ENCODE peak calls at places on chromosomes 16 and 17, in four cellular contexts. A is omental fat pad, R is skeletal muscle cell, G is neural progenitor cell. X is an unnamed sample.
A peak's percentile ranks its signal among the peaks of the same experiment; 100 is the strongest.

GRCh38 chr16:10776280-10776679 is 32.6 kb downstream of the NUBP1 start:
- DNase-seq in A (no peak), R (no peak), G (no peak), X (no peak)

GRCh38 chr17:57256708-57257112 is 387 bp downstream of the MSI2 start:
- DNase-seq in A (no peak), R (no peak), G (peak; percentile 52), X (no peak)

GRCh38 chr17:49703557-49704277 is 4.0 kb downstream of the SLC35B1 start:
- DNase-seq in A (no peak), R (no peak), G (peak; percentile 79), X (no peak)

GRCh38 chr16:87681990-87682570 is 79.8 kb downstream of the JPH3 start:
- DNase-seq in A (no peak), R (peak; percentile 36), G (peak; percentile 33), X (no peak)

GRCh38 chr16:10256855-10257641 is 74.8 kb upstream of the GRIN2A start:
- DNase-seq in A (no peak), R (peak; percentile 2), G (peak; percentile 72), X (no peak)

GRCh38 chr16:66028505-66029216 is 337.8 kb upstream of the CDH5 start:
- DNase-seq in A (no peak), R (peak; percentile 60), G (no peak), X (no peak)

GRCh38 chr17:65495255-65496060 is 66.0 kb downstream of the AXIN2 start:
- DNase-seq in A (no peak), R (no peak), G (peak; percentile 88), X (no peak)

GRCh38 chr17:67244621-67245072 is 349 bp downstream of the HELZ start:
- DNase-seq in A (no peak), R (no peak), G (no peak), X (no peak)

GRCh38 chr17:1188812-1189211 is 9.0 kb upstream of the ABR start:
- DNase-seq in A (peak; percentile 69), R (no peak), G (no peak), X (peak; percentile 83)

GRCh38 chr16:31344712-31345111 is 10.3 kb upstream of the ITGAX start:
- DNase-seq in A (no peak), R (no peak), G (no peak), X (no peak)

GRCh38 chr16:2398520-2398919 is 30.7 kb upstream of the CCNF start:
- DNase-seq in A (no peak), R (no peak), G (no peak), X (no peak)

GRCh38 chr17:80646328-80646727 is 101.7 kb downstream of the RPTOR start:
- DNase-seq in A (no peak), R (no peak), G (no peak), X (no peak)

GRCh38 chr17:60604686-60605334 is 4.8 kb downstream of the PPM1D start:
- DNase-seq in A (no peak), R (no peak), G (no peak), X (peak; percentile 64)

GRCh38 chr17:77645441-77646430 is 312.8 kb upstream of the TNRC6C start:
- DNase-seq in A (no peak), R (no peak), G (peak; percentile 46), X (no peak)

GRCh38 chr17:10192963-10193362 is 5.4 kb downstream of the GAS7 start:
- DNase-seq in A (no peak), R (peak; percentile 23), G (no peak), X (no peak)

X was measured in thoracic aorta.